ENCODE peak calls at places on chromosomes 16 and 17, in six cellular contexts. S is neural crest cell; V is suprapubic skin; Y is GM13977; P is CD4-positive, alpha-beta T cell; F is H9. N is an unnamed sample.
A peak's percentile ranks its signal among the peaks of the same experiment; 100 is the strongest.

GRCh38 chr17:42979511-42980273 is at the start of gene PTGES3L:
- DNase-seq in S (no peak), V (no peak), Y (peak; percentile 82), P (no peak), F (peak; percentile 84), N (peak; percentile 78)

GRCh38 chr16:71338193-71338592 is 20.3 kb upstream of the CALB2 start:
- DNase-seq in S (no peak), V (no peak), Y (no peak), P (no peak), F (no peak), N (no peak)

GRCh38 chr17:8153957-8154607 is 1.9 kb upstream of the PER1 start:
- DNase-seq in S (peak; percentile 94), V (peak; percentile 100), Y (peak; percentile 72), P (peak; percentile 97), F (peak; percentile 99), N (peak; percentile 99)

GRCh38 chr16:71894229-71894920 is 956 bp upstream of the IST1 start:
- DNase-seq in S (peak; percentile 23), V (no peak), Y (no peak), P (peak; percentile 13), F (peak; percentile 86), N (peak; percentile 50)

GRCh38 chr17:17732892-17733670 is 51.8 kb downstream of the RAI1 start:
- DNase-seq in S (no peak), V (no peak), Y (no peak), P (no peak), F (no peak), N (no peak)

GRCh38 chr16:60271382-60272180 is 1537.5 kb upstream of the GOT2 start:
- DNase-seq in S (no peak), V (no peak), Y (no peak), P (no peak), F (no peak), N (no peak)

GRCh38 chr17:74892974-74893911 is at the start of gene FADS6:
- DNase-seq in S (no peak), V (no peak), Y (no peak), P (no peak), F (no peak), N (no peak)

GRCh38 chr17:67212716-67213417 is 32.1 kb downstream of the HELZ start:
- DNase-seq in S (no peak), V (no peak), Y (no peak), P (no peak), F (no peak), N (no peak)

GRCh38 chr16:47966325-47966724 is 189.5 kb downstream of the ABCC12 start:
- DNase-seq in S (no peak), V (no peak), Y (no peak), P (no peak), F (peak; percentile 7), N (no peak)

GRCh38 chr17:46836500-46836899 is 14.9 kb upstream of the WNT9B start:
- DNase-seq in S (no peak), V (no peak), Y (no peak), P (no peak), F (no peak), N (no peak)

GRCh38 chr17:56108811-56109284 is 44.4 kb upstream of the ANKFN1 start:
- DNase-seq in S (no peak), V (no peak), Y (no peak), P (no peak), F (no peak), N (no peak)

GRCh38 chr16:50372611-50373344 is 4.0 kb upstream of the BRD7 start:
- DNase-seq in S (no peak), V (no peak), Y (no peak), P (no peak), F (no peak), N (peak; percentile 43)

GRCh38 chr17:17120294-17120693 is 78.0 kb downstream of the MPRIP start:
- DNase-seq in S (no peak), V (no peak), Y (no peak), P (no peak), F (no peak), N (no peak)

GRCh38 chr16:69613283-69614154 is 47.8 kb downstream of the NFAT5 start:
- DNase-seq in S (no peak), V (no peak), Y (peak; percentile 55), P (no peak), F (no peak), N (peak; percentile 46)

GRCh38 chr17:73546770-73547345 is 97.4 kb downstream of the SDK2 start:
- DNase-seq in S (no peak), V (no peak), Y (peak; percentile 56), P (no peak), F (peak; percentile 83), N (no peak)

GRCh38 chr16:83552193-83552592 is 255.6 kb upstream of the HSBP1 start:
- DNase-seq in S (no peak), V (no peak), Y (no peak), P (no peak), F (no peak), N (no peak)

GRCh38 chr17:34070712-34071111 is 184.4 kb upstream of the CCL2 start:
- DNase-seq in S (no peak), V (no peak), Y (no peak), P (no peak), F (no peak), N (no peak)

GRCh38 chr17:2076461-2076984 is 21.6 kb downstream of the HIC1 start:
- DNase-seq in S (no peak), V (no peak), Y (no peak), P (no peak), F (no peak), N (no peak)

GRCh38 chr16:71542377-71542776 is 16.2 kb downstream of the CHST4 start:
- DNase-seq in S (peak; percentile 40), V (no peak), Y (no peak), P (peak; percentile 29), F (peak; percentile 83), N (no peak)

GRCh38 chr16:89785523-89786155 is 30.8 kb downstream of the FANCA start:
- DNase-seq in S (no peak), V (no peak), Y (no peak), P (peak; percentile 22), F (no peak), N (no peak)

GRCh38 chr17:40103082-40103741 is 2.8 kb upstream of the NR1D1 start:
- DNase-seq in S (no peak), V (no peak), Y (no peak), P (no peak), F (peak; percentile 61), N (no peak)

GRCh38 chr16:68539704-68540370 is 746 bp downstream of the ZFP90 start:
- DNase-seq in S (no peak), V (no peak), Y (peak; percentile 42), P (no peak), F (peak; percentile 31), N (no peak)

GRCh38 chr16:20072524-20073202 is 1.0 kb downstream of the GPR139 start:
- DNase-seq in S (no peak), V (no peak), Y (no peak), P (no peak), F (no peak), N (no peak)

GRCh38 chr16:85767569-85767968 is 16.7 kb upstream of the C16orf74 start:
- DNase-seq in S (no peak), V (no peak), Y (no peak), P (no peak), F (no peak), N (no peak)

GRCh38 chr17:4386406-4386805 is 19.9 kb upstream of the UBE2G1 start:
- DNase-seq in S (no peak), V (no peak), Y (no peak), P (no peak), F (no peak), N (no peak)

GRCh38 chr16:81204794-81205680 is 33.5 kb upstream of the BCO1 start:
- DNase-seq in S (peak; percentile 30), V (no peak), Y (peak; percentile 75), P (peak; percentile 9), F (no peak), N (no peak)

DNA sequence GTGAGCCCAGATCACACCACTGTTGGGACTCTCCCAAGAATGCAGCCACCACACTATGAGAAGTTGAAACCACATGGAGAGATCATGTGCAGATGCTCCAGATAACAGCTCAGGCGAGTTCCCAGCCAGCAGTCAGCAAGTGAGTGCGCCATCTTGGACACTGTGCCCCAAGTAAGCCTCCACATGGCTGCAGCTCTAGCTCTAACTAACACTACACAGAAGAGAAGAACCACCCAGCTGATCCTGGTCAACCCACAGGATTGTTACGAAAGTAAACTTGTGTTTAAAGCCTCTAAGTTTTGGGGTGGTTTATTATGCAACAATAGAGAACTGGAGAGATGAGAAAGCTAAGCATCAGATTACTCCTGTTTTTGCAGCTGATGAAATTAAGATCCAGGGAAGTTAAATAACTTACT is 25.8 kb downstream of the SLC38A7 start:
- DNase-seq in S (no peak), V (no peak), Y (no peak), P (no peak), F (no peak), N (no peak)
- TF ChIP-seq CTCF in S (no peak), V (no peak), Y (no peak), P (no peak), F (no peak), N (no peak)

DNA sequence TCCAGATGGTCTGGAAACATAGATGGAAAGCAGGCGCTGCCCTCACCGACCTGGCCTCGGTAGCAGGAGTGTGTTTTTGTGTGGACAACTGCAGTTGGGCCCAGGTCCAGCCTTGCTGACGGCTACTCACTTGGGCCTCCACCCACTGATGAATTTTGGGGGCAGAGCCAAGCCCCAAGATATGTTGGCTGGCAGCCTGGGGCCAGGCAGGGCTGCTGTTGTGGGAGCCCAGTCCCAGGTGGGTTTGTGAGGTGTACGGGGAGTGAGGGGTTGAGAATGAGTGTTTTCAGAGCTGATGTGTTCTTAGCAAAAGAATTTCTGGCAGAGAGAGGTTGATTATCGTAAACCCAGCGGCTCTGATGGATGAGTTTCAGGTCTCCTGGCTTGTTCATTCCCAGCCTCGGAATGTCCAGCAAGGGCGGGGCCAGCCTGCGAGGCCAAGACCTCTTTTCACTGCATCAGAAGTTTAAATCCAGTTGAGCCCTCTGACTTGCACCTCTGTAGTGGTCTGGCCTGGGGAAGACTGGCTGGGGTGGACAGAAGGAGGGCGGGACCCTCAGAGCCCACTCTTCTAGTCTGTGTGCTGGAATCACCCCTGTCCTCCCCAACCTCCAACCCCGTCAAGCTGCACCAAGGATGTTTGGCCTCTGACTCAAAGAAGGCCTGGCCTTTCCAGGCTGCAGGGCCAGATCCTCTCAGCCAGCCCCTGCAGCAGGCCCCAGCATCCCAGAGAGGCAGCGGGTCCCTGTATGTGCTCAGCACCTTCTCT is 179.8 kb downstream of the RAB11FIP4 start:
- DNase-seq in S (no peak), V (peak; percentile 87), Y (no peak), P (no peak), F (no peak), N (peak; percentile 40)
- TF ChIP-seq CTCF in S (no peak), V (no peak), Y (no peak), P (no peak), F (no peak), N (no peak)

GRCh38 chr17:19648475-19649406 is at the start of gene ALDH3A2:
- DNase-seq in S (peak; percentile 91), V (peak; percentile 98), Y (peak; percentile 98), P (peak; percentile 80), F (peak; percentile 98), N (peak; percentile 92)
- TF ChIP-seq CTCF in S (no peak), V (no peak), Y (peak; percentile 29), P (no peak), F (peak; percentile 36), N (peak; percentile 43)

DNA sequence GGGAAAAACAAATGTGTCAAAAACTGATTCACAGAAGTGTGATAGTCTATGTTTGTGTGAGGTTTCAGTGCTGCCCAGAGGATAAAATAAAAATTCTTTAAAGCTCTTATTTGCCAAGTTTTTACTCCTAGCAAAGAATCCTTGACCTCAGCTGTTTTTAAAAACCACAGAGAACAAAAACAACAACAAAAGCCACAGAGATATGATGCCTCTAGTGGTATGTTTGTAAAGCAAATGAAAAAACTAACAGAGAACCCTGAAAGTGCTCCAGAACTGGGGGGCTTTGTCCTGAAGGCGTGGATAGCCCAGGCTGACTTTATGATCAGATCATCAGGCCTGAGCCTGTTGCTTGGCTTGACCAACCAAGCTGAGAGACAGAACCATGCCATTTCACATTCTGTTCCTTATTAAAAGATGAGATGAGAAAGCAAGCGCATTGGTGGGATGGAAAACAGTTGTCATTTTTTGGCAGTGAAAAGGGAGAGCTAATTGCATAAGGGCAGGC is 411.1 kb downstream of the CPPED1 start:
- DNase-seq in S (no peak), V (no peak), Y (no peak), P (no peak), F (no peak), N (no peak)
- TF ChIP-seq CTCF in S (peak; percentile 20), V (no peak), Y (peak; percentile 24), P (no peak), F (peak; percentile 38), N (no peak)